ENCODE peak calls at places on chromosomes 16 and 17, in six cellular contexts. One of them, this sample, is unnamed.
A peak's percentile ranks its signal among the peaks of the same experiment; 100 is the strongest.

GRCh38 chr16:81140930-81141780 is 45.0 kb upstream of the GCSH start:
- DNase-seq in H9: peak; percentile 81
- DNase-seq in mesenchymal stem cell: no peak
- DNase-seq in trophoblast cell: peak; percentile 98
- DNase-seq in IMR-90: no peak
- DNase-seq in H1: peak; percentile 84
- DNase-seq in this sample: no peak

GRCh38 chr16:50591800-50592771 is 43.9 kb downstream of the NKD1 start:
- DNase-seq in IMR-90: no peak
- DNase-seq in mesenchymal stem cell: no peak
- DNase-seq in H9: no peak
- DNase-seq in trophoblast cell: no peak
- DNase-seq in H1: no peak
- DNase-seq in this sample: no peak

GRCh38 chr16:53043462-53043861 is 9.2 kb downstream of the CHD9NB start:
- DNase-seq in H9: no peak
- DNase-seq in trophoblast cell: no peak
- DNase-seq in mesenchymal stem cell: no peak
- DNase-seq in H1: no peak
- DNase-seq in IMR-90: no peak
- DNase-seq in this sample: no peak

GRCh38 chr17:45234641-45235040 is 13.0 kb downstream of the FMNL1 start:
- DNase-seq in H1: peak; percentile 73
- DNase-seq in H9: peak; percentile 89
- DNase-seq in IMR-90: no peak
- DNase-seq in trophoblast cell: no peak
- DNase-seq in mesenchymal stem cell: no peak
- DNase-seq in this sample: no peak

GRCh38 chr16:88700636-88701482 is 5.3 kb downstream of the RNF166 start:
- DNase-seq in trophoblast cell: peak; percentile 31
- DNase-seq in IMR-90: peak; percentile 90
- DNase-seq in mesenchymal stem cell: peak; percentile 93
- DNase-seq in H9: no peak
- DNase-seq in H1: no peak
- DNase-seq in this sample: no peak

GRCh38 chr17:77602062-77602746 is 356.3 kb upstream of the TNRC6C start:
- DNase-seq in H1: peak; percentile 38
- DNase-seq in trophoblast cell: no peak
- DNase-seq in IMR-90: peak; percentile 29
- DNase-seq in H9: peak; percentile 25
- DNase-seq in mesenchymal stem cell: peak; percentile 27
- DNase-seq in this sample: no peak

GRCh38 chr17:81317436-81317821 is 22.3 kb upstream of the SLC38A10 start:
- DNase-seq in IMR-90: no peak
- DNase-seq in H9: no peak
- DNase-seq in mesenchymal stem cell: no peak
- DNase-seq in trophoblast cell: no peak
- DNase-seq in H1: no peak
- DNase-seq in this sample: no peak

GRCh38 chr17:18371455-18371854 is 6.1 kb upstream of the EVPLL start:
- DNase-seq in H1: no peak
- DNase-seq in trophoblast cell: no peak
- DNase-seq in IMR-90: no peak
- DNase-seq in mesenchymal stem cell: no peak
- DNase-seq in H9: no peak
- DNase-seq in this sample: no peak

GRCh38 chr17:56290486-56291118 is 137.3 kb downstream of the ANKFN1 start:
- DNase-seq in H9: no peak
- DNase-seq in trophoblast cell: no peak
- DNase-seq in H1: no peak
- DNase-seq in IMR-90: no peak
- DNase-seq in mesenchymal stem cell: peak; percentile 7
- DNase-seq in this sample: no peak

GRCh38 chr17:17750881-17751280 is 69.6 kb downstream of the RAI1 start:
- DNase-seq in mesenchymal stem cell: no peak
- DNase-seq in trophoblast cell: no peak
- DNase-seq in H1: no peak
- DNase-seq in H9: no peak
- DNase-seq in IMR-90: no peak
- DNase-seq in this sample: no peak

GRCh38 chr17:82267575-82268379 is 5.7 kb downstream of the CSNK1D start:
- DNase-seq in IMR-90: peak; percentile 96
- DNase-seq in mesenchymal stem cell: peak; percentile 98
- DNase-seq in H1: no peak
- DNase-seq in H9: no peak
- DNase-seq in trophoblast cell: peak; percentile 83
- DNase-seq in this sample: no peak

GRCh38 chr16:87966685-87967185 is 15.5 kb downstream of the BANP start:
- DNase-seq in IMR-90: no peak
- DNase-seq in trophoblast cell: no peak
- DNase-seq in mesenchymal stem cell: no peak
- DNase-seq in H1: no peak
- DNase-seq in H9: no peak
- DNase-seq in this sample: no peak

GRCh38 chr16:22054847-22055590 is 37.3 kb upstream of the VWA3A start:
- DNase-seq in H1: no peak
- DNase-seq in IMR-90: no peak
- DNase-seq in trophoblast cell: no peak
- DNase-seq in H9: no peak
- DNase-seq in mesenchymal stem cell: no peak
- DNase-seq in this sample: no peak

GRCh38 chr17:56636276-56636675 is 42.8 kb downstream of the NOG start:
- DNase-seq in H9: no peak
- DNase-seq in IMR-90: no peak
- DNase-seq in H1: no peak
- DNase-seq in trophoblast cell: no peak
- DNase-seq in mesenchymal stem cell: no peak
- DNase-seq in this sample: no peak

GRCh38 chr16:10575506-10576130 is 4.8 kb downstream of the EMP2 start:
- DNase-seq in H1: no peak
- DNase-seq in IMR-90: no peak
- DNase-seq in trophoblast cell: no peak
- DNase-seq in H9: no peak
- DNase-seq in mesenchymal stem cell: peak; percentile 53
- DNase-seq in this sample: no peak

GRCh38 chr17:57215317-57215716 is 41.0 kb upstream of the MSI2 start:
- DNase-seq in mesenchymal stem cell: peak; percentile 12
- DNase-seq in H9: no peak
- DNase-seq in IMR-90: no peak
- DNase-seq in H1: no peak
- DNase-seq in trophoblast cell: no peak
- DNase-seq in this sample: no peak

GRCh38 chr17:72952641-72953313 is 139.7 kb downstream of the SLC39A11 start:
- DNase-seq in trophoblast cell: no peak
- DNase-seq in IMR-90: no peak
- DNase-seq in mesenchymal stem cell: peak; percentile 5
- DNase-seq in H9: peak; percentile 50
- DNase-seq in H1: no peak
- DNase-seq in this sample: no peak

GRCh38 chr16:74257061-74257460 is 39.6 kb upstream of the PSMD7 start:
- DNase-seq in H9: no peak
- DNase-seq in mesenchymal stem cell: no peak
- DNase-seq in H1: no peak
- DNase-seq in trophoblast cell: no peak
- DNase-seq in IMR-90: no peak
- DNase-seq in this sample: no peak

GRCh38 chr17:18069101-18069500 is 18.6 kb upstream of the DRG2 start:
- DNase-seq in H1: no peak
- DNase-seq in trophoblast cell: no peak
- DNase-seq in H9: no peak
- DNase-seq in IMR-90: no peak
- DNase-seq in mesenchymal stem cell: no peak
- DNase-seq in this sample: no peak

GRCh38 chr17:58121925-58122324 is 26.3 kb upstream of the OR4D1 start:
- DNase-seq in IMR-90: peak; percentile 22
- DNase-seq in mesenchymal stem cell: peak; percentile 20
- DNase-seq in trophoblast cell: no peak
- DNase-seq in H9: peak; percentile 53
- DNase-seq in H1: no peak
- DNase-seq in this sample: no peak

GRCh38 chr16:78444-79145 is 570 bp downstream of the MPG start:
- DNase-seq in mesenchymal stem cell: peak; percentile 66
- DNase-seq in trophoblast cell: no peak
- DNase-seq in IMR-90: peak; percentile 52
- DNase-seq in H9: no peak
- DNase-seq in H1: no peak
- DNase-seq in this sample: no peak

GRCh38 chr17:77100009-77100408 is 40.8 kb upstream of the SEC14L1 start:
- DNase-seq in H9: no peak
- DNase-seq in H1: no peak
- DNase-seq in IMR-90: no peak
- DNase-seq in mesenchymal stem cell: no peak
- DNase-seq in trophoblast cell: peak; percentile 20
- DNase-seq in this sample: no peak

GRCh38 chr16:70695351-70696070 is 9.7 kb upstream of the MTSS2 start:
- DNase-seq in H1: no peak
- DNase-seq in mesenchymal stem cell: peak; percentile 36
- DNase-seq in trophoblast cell: no peak
- DNase-seq in H9: no peak
- DNase-seq in IMR-90: no peak
- DNase-seq in this sample: no peak

GRCh38 chr16:74627506-74628220 is 20.7 kb upstream of the GLG1 start:
- DNase-seq in H9: no peak
- DNase-seq in trophoblast cell: no peak
- DNase-seq in H1: no peak
- DNase-seq in IMR-90: peak; percentile 28
- DNase-seq in mesenchymal stem cell: no peak
- DNase-seq in this sample: no peak

GRCh38 chr17:8122923-8123694 is 797 bp downstream of the HES7 start:
- DNase-seq in trophoblast cell: no peak
- DNase-seq in IMR-90: peak; percentile 27
- DNase-seq in H9: peak; percentile 63
- DNase-seq in mesenchymal stem cell: peak; percentile 68
- DNase-seq in H1: peak; percentile 69
- DNase-seq in this sample: peak; percentile 27

GRCh38 chr17:8121531-8122390 is 2.1 kb downstream of the HES7 start:
- DNase-seq in trophoblast cell: no peak
- DNase-seq in IMR-90: peak; percentile 55
- DNase-seq in H9: peak; percentile 92
- DNase-seq in H1: peak; percentile 90
- DNase-seq in mesenchymal stem cell: peak; percentile 76
- DNase-seq in this sample: peak; percentile 84

GRCh38 chr17:8120520-8121443 is 2.5 kb upstream of the ALOXE3 start:
- DNase-seq in trophoblast cell: peak; percentile 93
- DNase-seq in H9: peak; percentile 97
- DNase-seq in mesenchymal stem cell: peak; percentile 85
- DNase-seq in H1: peak; percentile 98
- DNase-seq in IMR-90: peak; percentile 69
- DNase-seq in this sample: peak; percentile 86

GRCh38 chr17:8123695-8124349 is at the start of gene HES7:
- DNase-seq in H9: peak; percentile 86
- DNase-seq in mesenchymal stem cell: peak; percentile 53
- DNase-seq in trophoblast cell: no peak
- DNase-seq in IMR-90: peak; percentile 50
- DNase-seq in H1: peak; percentile 84
- DNase-seq in this sample: peak; percentile 51

GRCh38 chr17:8122391-8122922 is 1.4 kb downstream of the HES7 start:
- DNase-seq in mesenchymal stem cell: peak; percentile 77
- DNase-seq in IMR-90: peak; percentile 50
- DNase-seq in trophoblast cell: no peak
- DNase-seq in H1: peak; percentile 79
- DNase-seq in H9: peak; percentile 75
- DNase-seq in this sample: no peak
- H3K4me1 ChIP-seq in mesenchymal stem cell: peaks cover 59% of the 10 kb centered on the region
- H3K4me1 ChIP-seq in IMR-90: peaks cover 14% of the 10 kb centered on the region
- H3K4me1 ChIP-seq in trophoblast cell: peaks cover 49% of the 10 kb centered on the region
- H3K4me1 ChIP-seq in H1: peaks cover 16% of the 10 kb centered on the region
- H3K4me1 ChIP-seq in H9: no peaks in the 10 kb centered on the region
- H3K4me1 ChIP-seq in this sample: peaks cover 22% of the 10 kb centered on the region

DNA sequence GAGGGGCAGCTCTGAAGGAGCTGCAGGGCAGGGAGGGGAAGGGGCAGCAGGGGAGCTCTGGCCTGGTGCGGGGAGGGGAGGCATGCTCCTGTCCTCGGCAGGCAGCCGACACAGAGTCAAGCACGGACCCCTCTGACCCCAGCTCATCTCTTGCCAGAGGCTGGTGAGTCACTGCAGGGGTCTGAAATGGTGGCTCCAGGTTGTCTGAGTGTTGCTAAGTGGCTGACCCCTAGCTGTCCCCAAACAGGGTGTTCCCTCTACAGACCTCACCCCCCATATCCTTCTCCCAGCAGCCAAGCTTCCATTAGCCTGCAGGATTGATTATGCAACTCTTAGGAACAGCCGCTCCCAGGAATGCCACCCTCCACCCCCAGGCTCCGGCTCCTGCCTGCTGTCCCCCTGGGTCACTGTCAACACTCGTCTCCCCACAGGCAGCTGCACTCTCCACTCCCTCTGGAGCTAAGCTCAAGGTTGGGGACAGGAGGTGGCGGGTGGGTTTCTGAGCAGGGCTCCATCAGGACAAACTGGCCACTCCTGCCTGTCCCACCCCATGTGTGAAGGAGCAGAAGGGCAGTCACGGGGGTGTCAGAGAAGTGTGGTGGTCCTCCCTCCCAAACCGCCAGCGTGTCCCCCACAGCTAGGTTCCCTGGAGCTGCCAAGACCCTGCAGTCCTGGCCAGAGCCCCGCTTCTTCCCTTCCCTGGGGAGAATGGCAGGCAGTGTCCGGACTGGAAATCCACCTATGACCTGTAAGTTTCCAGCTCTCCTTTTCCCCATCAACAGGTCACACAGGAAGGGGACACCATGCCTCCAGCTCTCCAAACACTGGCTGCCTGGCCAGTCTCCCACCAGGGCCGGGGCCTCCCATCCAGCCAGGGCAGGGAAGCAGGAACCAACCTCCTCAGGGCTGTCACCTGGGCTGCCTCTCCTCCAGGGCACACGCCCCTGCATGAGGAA is 1.0 kb downstream of the MYLK3 start:
- DNase-seq in trophoblast cell: no peak
- DNase-seq in IMR-90: no peak
- DNase-seq in mesenchymal stem cell: peak; percentile 48
- DNase-seq in H1: no peak
- DNase-seq in H9: peak; percentile 39
- DNase-seq in this sample: no peak
- H3K4ac ChIP-seq in trophoblast cell: peak overlapping the region; percentile 81
- H3K4ac ChIP-seq in IMR-90: peak overlapping the region; percentile 42
- H3K4ac ChIP-seq in mesenchymal stem cell: peak overlapping the region; percentile 37
- H3K4ac ChIP-seq in H1: peak overlapping the region; percentile 33
- H3K4ac ChIP-seq in H9: no peak overlapping the region
- H3K4ac ChIP-seq in this sample: peak overlapping the region; percentile 40

GRCh38 chr17:41518031-41518430 is 659 bp downstream of the KRT15 start:
- DNase-seq in mesenchymal stem cell: no peak
- DNase-seq in H9: no peak
- DNase-seq in IMR-90: no peak
- DNase-seq in H1: no peak
- DNase-seq in trophoblast cell: no peak
- DNase-seq in this sample: no peak
- H4K91ac ChIP-seq in mesenchymal stem cell: no peak overlapping the region
- H4K91ac ChIP-seq in H9: no peak overlapping the region
- H4K91ac ChIP-seq in IMR-90: no peak overlapping the region
- H4K91ac ChIP-seq in H1: no peak overlapping the region
- H4K91ac ChIP-seq in trophoblast cell: no peak overlapping the region
- H4K91ac ChIP-seq in this sample: no peak overlapping the region

DNA sequence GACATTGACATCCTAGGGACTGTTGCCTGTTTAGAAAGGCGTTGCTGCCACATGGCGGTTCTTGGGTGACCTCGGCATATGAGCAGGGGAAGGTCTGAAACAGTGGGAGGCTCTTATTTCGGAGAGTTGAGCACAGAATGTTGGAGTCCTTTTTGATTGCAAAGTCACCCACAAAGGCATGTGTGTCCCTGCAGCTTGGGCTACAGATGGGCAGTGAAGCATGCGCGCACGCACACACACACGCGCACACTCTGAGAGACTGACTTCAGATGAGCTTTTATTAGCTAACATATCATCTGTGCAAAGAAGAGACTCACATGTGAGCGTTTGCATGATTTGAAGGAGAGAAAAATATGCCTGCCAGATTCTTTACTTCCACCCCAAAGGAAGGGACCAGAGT is 104.4 kb downstream of the SHISA9 start:
- DNase-seq in H1: no peak
- DNase-seq in IMR-90: no peak
- DNase-seq in H9: no peak
- DNase-seq in mesenchymal stem cell: no peak
- DNase-seq in trophoblast cell: no peak
- DNase-seq in this sample: no peak
- H3K4me1 ChIP-seq in H1: no peaks in the 10 kb centered on the region
- H3K4me1 ChIP-seq in IMR-90: no peaks in the 10 kb centered on the region
- H3K4me1 ChIP-seq in H9: no peaks in the 10 kb centered on the region
- H3K4me1 ChIP-seq in mesenchymal stem cell: no peaks in the 10 kb centered on the region
- H3K4me1 ChIP-seq in trophoblast cell: no peaks in the 10 kb centered on the region
- H3K4me1 ChIP-seq in this sample: no peaks in the 10 kb centered on the region

This sample was measured in neuronal stem cell.